ENCODE peak calls at places on chromosomes 12 and 14, in eight cellular contexts. W is GM23338; V is stimulated activated CD8-positive, alpha-beta memory T cell treated with anti-CD3 and anti-CD28 coated beads, Interleukin-15, amount 100 ng/mL, for 1 hour; S is fibroblast of lung; N is NCI-H2171; I is skeletal muscle cell; C is head of caudate nucleus; F is testis. B is an unnamed sample.

GRCh38 chr14:92877757-92878431 is 45.1 kb upstream of the CHGA start:
- DNase-seq in I (no peak), F (peak), S (no peak), C (no peak), N (no peak), V (no peak), W (peak), B (no peak)

GRCh38 chr12:47282206-47282605 is 202.4 kb upstream of the AMIGO2 start:
- DNase-seq in S (peak), I (peak), V (no peak), C (no peak), N (no peak), W (no peak), F (no peak), B (no peak)

GRCh38 chr12:78938341-78939084 is 73.9 kb downstream of the SYT1 start:
- DNase-seq in S (peak), I (no peak), V (no peak), F (no peak), N (peak), C (no peak), W (no peak), B (no peak)

GRCh38 chr12:30896461-30896860 is 30.1 kb upstream of the TSPAN11 start:
- DNase-seq in W (no peak), I (no peak), N (no peak), V (no peak), S (peak), C (peak), F (no peak), B (no peak)

GRCh38 chr12:40342010-40342409 is 117.2 kb downstream of the LRRK2 start:
- DNase-seq in W (no peak), C (no peak), I (no peak), N (no peak), S (no peak), V (no peak), F (no peak), B (no peak)

GRCh38 chr12:80472912-80473500 is 29.0 kb downstream of the PTPRQ start:
- DNase-seq in N (peak), V (no peak), W (peak), F (no peak), I (peak), C (no peak), S (peak), B (no peak)

GRCh38 chr12:124754949-124755800 is 108.5 kb downstream of the SCARB1 start:
- DNase-seq in W (peak), C (peak), F (peak), S (peak), V (no peak), N (peak), I (peak), B (peak)

GRCh38 chr14:53209370-53209769 is 56.2 kb upstream of the DDHD1 start:
- DNase-seq in N (no peak), I (no peak), C (no peak), V (no peak), F (no peak), W (no peak), S (no peak), B (peak)

GRCh38 chr12:68031174-68031573 is 41.9 kb downstream of the IFNG-AS1 start:
- DNase-seq in W (no peak), N (no peak), V (no peak), I (no peak), F (no peak), C (no peak), S (no peak), B (no peak)

GRCh38 chr12:1993871-1994371 is 10.3 kb downstream of the DCP1B start:
- DNase-seq in C (no peak), N (no peak), F (no peak), V (no peak), I (no peak), W (no peak), S (peak), B (no peak)

GRCh38 chr14:54976316-54976715 is 50.6 kb downstream of the WDHD1 start:
- DNase-seq in N (no peak), S (peak), V (no peak), F (no peak), C (no peak), W (no peak), I (peak), B (no peak)

GRCh38 chr12:462936-463705 is 3.4 kb downstream of the B4GALNT3 start:
- DNase-seq in V (no peak), C (no peak), I (no peak), S (peak), N (no peak), F (no peak), W (no peak), B (no peak)

GRCh38 chr12:52630104-52630500 is 11.7 kb upstream of the KRT73 start:
- DNase-seq in W (no peak), I (no peak), V (no peak), F (no peak), S (no peak), N (no peak), C (no peak), B (no peak)

GRCh38 chr14:77853919-77854318 is 54.0 kb downstream of the ADCK1 start:
- DNase-seq in I (no peak), W (no peak), F (no peak), C (no peak), N (no peak), S (no peak), V (no peak), B (no peak)

GRCh38 chr14:78754059-78754458 is 583.9 kb downstream of the NRXN3 start:
- DNase-seq in S (no peak), W (no peak), F (no peak), V (no peak), C (no peak), N (no peak), I (no peak), B (no peak)

GRCh38 chr14:21268612-21269251 is 510 bp downstream of the HNRNPC start:
- DNase-seq in F (peak), W (peak), I (peak), V (no peak), C (no peak), N (peak), S (peak), B (peak)

GRCh38 chr12:52244615-52244994 is 11.6 kb downstream of the KRT7 start:
- DNase-seq in I (no peak), F (no peak), N (no peak), C (no peak), V (no peak), S (no peak), W (no peak), B (no peak)

GRCh38 chr14:72606879-72607278 is 287.0 kb downstream of the DPF3 start:
- DNase-seq in S (no peak), F (no peak), I (no peak), C (no peak), W (no peak), N (no peak), V (no peak), B (no peak)

GRCh38 chr14:52012635-52013034 is 23.3 kb downstream of the RTRAF start:
- DNase-seq in N (peak), W (peak), V (no peak), C (no peak), I (no peak), S (no peak), F (no peak), B (peak)

GRCh38 chr12:96514328-96514727 is 25.0 kb downstream of the CFAP54 start:
- DNase-seq in W (no peak), C (no peak), S (peak), I (no peak), F (no peak), V (no peak), N (no peak), B (no peak)

GRCh38 chr12:69569236-69569635 is 16.0 kb upstream of the CCT2 start:
- DNase-seq in V (no peak), S (peak), N (no peak), I (peak), F (no peak), C (no peak), W (no peak), B (no peak)

B was measured in putamen.